ENCODE peak calls at places on chromosomes 1 and 21, in six cellular contexts. D is GM23338, C is HepG2, G is WTC11, M is GM12878, F is K562. B is an unnamed sample.

GRCh38 chr1:149937779-149938178 is 1.1 kb upstream of the MTMR11 start:
- DNase-seq in D (no peak), C (no peak), G (no peak), M (no peak), F (no peak), B (no peak)

GRCh38 chr1:244181867-244182266 is 130.8 kb downstream of the ZBTB18 start:
- DNase-seq in D (no peak), C (no peak), G (no peak), M (no peak), F (no peak), B (no peak)

GRCh38 chr1:90046635-90047034 is 51.7 kb downstream of the ZNF326 start:
- DNase-seq in D (peak; percentile 13), C (no peak), G (no peak), M (no peak), F (no peak), B (no peak)

GRCh38 chr1:108703939-108704338 is 8.8 kb upstream of the FNDC7 start:
- DNase-seq in D (no peak), C (no peak), G (no peak), M (no peak), F (no peak), B (no peak)

GRCh38 chr21:39107739-39108138 is 75.5 kb downstream of the PSMG1 start:
- DNase-seq in D (no peak), C (no peak), G (no peak), M (no peak), F (no peak), B (no peak)

GRCh38 chr1:208242829-208243521 is 1.2 kb downstream of the PLXNA2 start:
- DNase-seq in D (peak; percentile 66), C (no peak), G (peak; percentile 42), M (no peak), F (peak; percentile 47), B (no peak)

GRCh38 chr1:31266547-31266946 is 26.9 kb upstream of the NKAIN1 start:
- DNase-seq in D (no peak), C (no peak), G (no peak), M (no peak), F (no peak), B (no peak)

GRCh38 chr1:34060331-34060730 is 104.7 kb downstream of the CSMD2 start:
- DNase-seq in D (no peak), C (no peak), G (no peak), M (no peak), F (no peak), B (no peak)

GRCh38 chr1:999797-1000356 is at the start of gene HES4:
- DNase-seq in D (peak; percentile 98), C (peak; percentile 87), G (peak; percentile 92), M (no peak), F (no peak), B (no peak)

GRCh38 chr1:206923009-206923960 is 1.5 kb upstream of the FCMR start:
- DNase-seq in D (no peak), C (no peak), G (no peak), M (peak; percentile 81), F (no peak), B (no peak)
- TF ChIP-seq CREB1 in D (no peak), C (no peak), G (no peak), M (no peak), F (no peak), B (no peak)

GRCh38 chr1:87958201-87958600 is 629.5 kb downstream of the LMO4 start:
- DNase-seq in D (no peak), C (no peak), G (no peak), M (no peak), F (no peak), B (no peak)
- TF ChIP-seq CREB1 in D (no peak), C (no peak), G (no peak), M (no peak), F (no peak), B (no peak)

GRCh38 chr1:218718216-218718615 is 373.1 kb downstream of the TGFB2 start:
- DNase-seq in D (no peak), C (no peak), G (no peak), M (no peak), F (no peak), B (no peak)

GRCh38 chr1:218715961-218716669 is 371.0 kb downstream of the TGFB2 start:
- DNase-seq in D (no peak), C (no peak), G (no peak), M (no peak), F (no peak), B (no peak)

GRCh38 chr1:218717611-218718010 is 372.5 kb downstream of the TGFB2 start:
- DNase-seq in D (no peak), C (no peak), G (no peak), M (no peak), F (no peak), B (no peak)

GRCh38 chr1:218718977-218719376 is 373.8 kb downstream of the TGFB2 start:
- DNase-seq in D (no peak), C (no peak), G (no peak), M (no peak), F (no peak), B (no peak)
- TF ChIP-seq CREB1 in D (no peak), C (no peak), G (no peak), M (no peak), F (no peak), B (no peak)

DNA sequence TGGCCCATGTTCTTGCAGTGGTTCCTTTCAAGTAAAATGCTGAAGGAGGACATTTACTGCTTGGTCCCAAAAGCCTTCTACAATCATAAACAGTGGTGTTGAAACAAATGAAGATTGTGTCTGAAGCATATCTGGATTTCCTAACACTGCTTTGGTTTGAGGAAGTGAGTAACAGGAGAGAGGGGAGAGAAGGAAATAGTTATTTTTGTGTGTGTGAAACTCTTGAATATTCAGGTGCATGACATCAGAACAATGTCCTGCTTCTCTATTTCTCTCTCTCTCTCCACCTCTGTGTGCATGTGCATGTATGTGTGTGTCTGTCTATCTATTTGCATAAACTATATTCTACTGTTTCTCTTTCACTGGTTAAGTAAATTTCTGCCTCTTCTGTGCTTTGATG is 61.4 kb upstream of the TNFSF18 start:
- DNase-seq in D (no peak), C (no peak), G (no peak), M (peak; percentile 47), F (no peak), B (no peak)
- TF ChIP-seq CREB1 in D (no peak), C (no peak), G (no peak), M (peak; percentile 81), F (no peak), B (no peak)

GRCh38 chr1:217718873-217719272 is 87.7 kb downstream of the SPATA17 start:
- DNase-seq in D (no peak), C (no peak), G (no peak), M (no peak), F (no peak), B (no peak)
- TF ChIP-seq CREB1 in D (no peak), C (no peak), G (no peak), M (no peak), F (no peak), B (no peak)

DNA sequence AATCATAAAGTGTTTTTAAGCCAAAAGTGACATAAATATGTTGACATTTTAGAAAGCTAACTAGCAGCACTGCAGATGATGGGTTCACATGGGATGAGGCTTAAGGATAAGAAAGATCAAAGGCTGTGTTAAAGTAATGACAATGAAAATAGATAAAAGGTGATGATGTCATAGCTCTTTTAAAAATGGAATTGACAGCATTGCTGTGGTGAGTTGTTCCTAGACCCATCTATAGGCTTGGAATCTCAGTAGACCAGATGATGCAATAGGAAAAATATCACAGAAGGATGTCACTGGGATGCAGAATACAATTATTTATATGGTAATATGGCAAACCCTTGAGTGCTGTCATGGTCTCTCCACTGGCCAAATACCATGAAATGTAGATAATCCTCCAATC is 286.0 kb downstream of the PLA2G4A start:
- DNase-seq in D (no peak), C (no peak), G (no peak), M (no peak), F (no peak), B (no peak)
- TF ChIP-seq CREB1 in D (no peak), C (peak; percentile 65), G (no peak), M (no peak), F (no peak), B (no peak)

GRCh38 chr1:54857741-54858665 is 29.0 kb downstream of the DHCR24 start:
- DNase-seq in D (no peak), C (no peak), G (no peak), M (no peak), F (no peak), B (no peak)
- TF ChIP-seq CREB1 in D (no peak), C (no peak), G (no peak), M (no peak), F (no peak), B (no peak)

B was measured in H1.